ENCODE peak calls at places on chromosomes 5 and 9, in five cellular contexts. Z, V, I, M and D are unnamed samples.
A peak's percentile ranks its signal among the peaks of the same experiment; 100 is the strongest.

GRCh38 chr9:89519393-89519805 is 21.5 kb upstream of the SEMA4D start:
- DNase-seq in Z (no peak), V (no peak), I (no peak), M (no peak), D (no peak)

GRCh38 chr5:86861514-86861913 is 243.8 kb downstream of the COX7C start:
- DNase-seq in Z (no peak), V (no peak), I (no peak), M (no peak), D (no peak)

GRCh38 chr5:179345429-179346321 is at the start of gene ADAMTS2:
- DNase-seq in Z (peak; percentile 50), V (no peak), I (no peak), M (no peak), D (peak; percentile 72)

GRCh38 chr5:103446813-103447212 is 115.8 kb downstream of the NUDT12 start:
- DNase-seq in Z (no peak), V (no peak), I (no peak), M (no peak), D (no peak)

GRCh38 chr9:129619787-129620668 is 873 bp downstream of the C9orf50 start:
- DNase-seq in Z (no peak), V (no peak), I (no peak), M (no peak), D (peak; percentile 57)

GRCh38 chr5:65722575-65723424 is 795 bp downstream of the NLN start:
- DNase-seq in Z (no peak), V (no peak), I (peak; percentile 15), M (peak; percentile 18), D (peak; percentile 55)

GRCh38 chr5:10789726-10790125 is 28.7 kb upstream of the DAP start:
- DNase-seq in Z (no peak), V (no peak), I (no peak), M (no peak), D (no peak)

GRCh38 chr9:26357803-26358339 is 534.7 kb downstream of the CAAP1 start:
- DNase-seq in Z (no peak), V (no peak), I (no peak), M (no peak), D (no peak)

GRCh38 chr9:116550728-116551436 is 136.2 kb upstream of the TRIM32 start:
- DNase-seq in Z (no peak), V (no peak), I (no peak), M (no peak), D (no peak)

GRCh38 chr5:101929628-101930027 is 366.5 kb downstream of the SLCO4C1 start:
- DNase-seq in Z (no peak), V (no peak), I (no peak), M (no peak), D (no peak)

GRCh38 chr9:109317979-109318671 is 2.7 kb downstream of the EPB41L4B start:
- DNase-seq in Z (no peak), V (no peak), I (peak; percentile 11), M (no peak), D (peak; percentile 72)

GRCh38 chr9:116087246-116087645 is 66.3 kb upstream of the PAPPA start:
- DNase-seq in Z (no peak), V (no peak), I (no peak), M (no peak), D (no peak)

GRCh38 chr9:22374021-22374420 is 72.6 kb upstream of the DMRTA1 start:
- DNase-seq in Z (no peak), V (no peak), I (no peak), M (no peak), D (no peak)

GRCh38 chr5:108773330-108773729 is 25.6 kb downstream of the FER start:
- DNase-seq in Z (no peak), V (no peak), I (no peak), M (no peak), D (no peak)

GRCh38 chr5:34929150-34929719 is at the start of gene DNAJC21:
- DNase-seq in Z (peak; percentile 98), V (peak; percentile 96), I (peak; percentile 97), M (peak; percentile 86), D (peak; percentile 99)

GRCh38 chr9:35114113-35114847 is 1.4 kb downstream of the ATOSB start:
- DNase-seq in Z (peak; percentile 88), V (peak; percentile 20), I (peak; percentile 80), M (no peak), D (peak; percentile 98)

GRCh38 chr5:137833463-137833862 is 34.2 kb upstream of the MYOT start:
- DNase-seq in Z (no peak), V (no peak), I (no peak), M (no peak), D (no peak)

GRCh38 chr9:72818377-72818776 is 134.5 kb downstream of the ALDH1A1 start:
- DNase-seq in Z (no peak), V (no peak), I (no peak), M (no peak), D (no peak)

GRCh38 chr9:37283730-37284235 is 138.7 kb upstream of the GRHPR start:
- DNase-seq in Z (no peak), V (no peak), I (no peak), M (no peak), D (no peak)

GRCh38 chr9:37034320-37034937 is 361 bp upstream of the PAX5 start:
- DNase-seq in Z (peak; percentile 39), V (no peak), I (peak; percentile 58), M (no peak), D (peak; percentile 71)